ENCODE peak calls at places on chromosomes 2 and 18, in nine cellular contexts. F, X, K, V, O, C, W, D and U are unnamed samples.

GRCh38 chr18:49362431-49362830 is 98.0 kb downstream of the DYM start:
- DNase-seq in F (no peak), X (no peak), K (no peak), V (no peak), O (no peak), C (no peak), W (no peak), D (no peak), U (no peak)

GRCh38 chr2:213216461-213216860 is 65.0 kb upstream of the IKZF2 start:
- DNase-seq in F (no peak), X (no peak), K (no peak), V (no peak), O (no peak), C (no peak), W (no peak), D (no peak), U (no peak)

GRCh38 chr2:201260302-201260800 is at the start of gene CASP8:
- DNase-seq in F (peak; percentile 37), X (peak; percentile 50), K (no peak), V (peak; percentile 24), O (peak; percentile 66), C (no peak), W (peak; percentile 22), D (peak; percentile 62), U (no peak)

GRCh38 chr2:202035941-202036372 is 2.3 kb downstream of the FZD7 start:
- DNase-seq in F (no peak), X (no peak), K (no peak), V (no peak), O (no peak), C (no peak), W (peak; percentile 37), D (no peak), U (peak; percentile 77)

GRCh38 chr2:242069018-242069417 is 199.5 kb downstream of the RTP5 start:
- DNase-seq in F (no peak), X (no peak), K (no peak), V (no peak), O (no peak), C (no peak), W (no peak), D (no peak), U (no peak)

GRCh38 chr2:128773641-128774319 is 455.1 kb upstream of the HS6ST1 start:
- DNase-seq in F (no peak), X (no peak), K (no peak), V (no peak), O (no peak), C (no peak), W (no peak), D (no peak), U (peak; percentile 42)

GRCh38 chr18:48673456-48674197 is 134.8 kb downstream of the CTIF start:
- DNase-seq in F (no peak), X (no peak), K (no peak), V (no peak), O (no peak), C (no peak), W (peak; percentile 8), D (no peak), U (peak; percentile 40)

GRCh38 chr18:63366270-63366990 is 576 bp downstream of the KDSR start:
- DNase-seq in F (peak; percentile 52), X (peak; percentile 67), K (peak; percentile 76), V (peak; percentile 29), O (peak; percentile 55), C (peak; percentile 34), W (peak; percentile 52), D (peak; percentile 77), U (peak; percentile 80)

GRCh38 chr2:59413751-59414570 is 1139.5 kb downstream of the BCL11A start:
- DNase-seq in F (no peak), X (no peak), K (no peak), V (no peak), O (no peak), C (no peak), W (no peak), D (no peak), U (no peak)

GRCh38 chr2:84249140-84249539 is 209.9 kb downstream of the SUCLG1 start:
- DNase-seq in F (no peak), X (no peak), K (no peak), V (no peak), O (no peak), C (no peak), W (no peak), D (no peak), U (no peak)

GRCh38 chr2:34188464-34188863 is 589.4 kb upstream of the FAM98A start:
- DNase-seq in F (no peak), X (no peak), K (no peak), V (no peak), O (no peak), C (no peak), W (no peak), D (no peak), U (no peak)

GRCh38 chr2:239828192-239828972 is 196.8 kb downstream of the NDUFA10 start:
- DNase-seq in F (no peak), X (peak; percentile 13), K (peak; percentile 11), V (no peak), O (no peak), C (no peak), W (peak; percentile 8), D (no peak), U (peak; percentile 50)

GRCh38 chr2:198657520-198658121 is 800.1 kb downstream of the SATB2 start:
- DNase-seq in F (peak; percentile 36), X (no peak), K (peak; percentile 3), V (no peak), O (peak; percentile 6), C (no peak), W (no peak), D (peak; percentile 36), U (no peak)

GRCh38 chr18:51236225-51236624 is 38.7 kb upstream of the MEX3C start:
- DNase-seq in F (peak; percentile 76), X (no peak), K (no peak), V (no peak), O (peak; percentile 21), C (no peak), W (no peak), D (no peak), U (no peak)

DNA sequence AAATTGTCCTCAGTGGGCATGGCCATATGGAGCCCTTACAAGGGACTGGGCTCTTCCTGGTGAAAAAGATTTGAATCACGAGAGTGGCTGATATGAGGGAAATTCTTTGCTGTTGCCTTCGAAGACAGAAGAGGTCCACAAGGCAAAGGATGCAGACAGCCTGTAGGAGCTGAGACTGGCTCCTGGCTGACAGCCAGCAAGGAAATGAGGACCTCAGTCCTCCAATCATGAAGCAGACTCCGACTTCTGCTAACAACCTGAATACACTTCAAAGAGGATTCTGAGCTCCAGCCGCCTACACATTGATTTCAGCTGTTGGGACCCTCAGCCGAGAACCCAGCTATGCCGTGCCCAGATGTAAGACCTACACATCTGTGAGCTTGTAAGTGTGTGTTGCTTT is 3.0 kb upstream of the ST8SIA5 start:
- DNase-seq in F (no peak), X (no peak), K (no peak), V (no peak), O (no peak), C (no peak), W (no peak), D (no peak), U (no peak)
- H3K27ac ChIP-seq in F (no peak overlapping the region), X (no peak overlapping the region), K (no peak overlapping the region), V (no peak overlapping the region), O (no peak overlapping the region), C (no peak overlapping the region), W (no peak overlapping the region), D (no peak overlapping the region), U (no peak overlapping the region)

DNA sequence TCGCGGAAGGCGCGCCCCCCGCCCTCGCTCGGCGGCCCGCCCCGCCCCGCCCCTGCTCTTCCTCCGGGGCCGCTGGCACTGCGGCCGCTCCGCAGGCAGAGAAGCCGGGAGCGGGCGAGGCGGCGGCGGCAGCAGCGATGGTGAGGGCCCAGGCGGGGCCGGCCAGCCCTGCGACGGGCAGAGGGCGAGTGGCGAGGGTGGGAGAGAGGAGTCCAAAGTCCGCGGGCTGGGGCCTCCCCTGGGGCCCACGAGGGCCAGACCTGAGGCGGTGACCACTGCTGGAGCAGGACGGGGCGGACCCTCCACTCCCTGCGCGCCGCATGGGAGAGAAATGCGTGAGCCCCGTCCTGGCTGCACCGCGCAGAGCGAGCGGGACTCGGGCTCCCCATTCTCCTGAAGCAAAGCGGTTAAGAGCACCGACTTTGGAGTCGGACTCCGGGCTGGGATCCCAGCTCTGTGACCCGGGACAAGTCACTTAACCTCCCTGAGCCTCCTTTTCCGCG is at the start of gene VAMP5:
- DNase-seq in F (no peak), X (peak; percentile 53), K (peak; percentile 85), V (no peak), O (no peak), C (no peak), W (no peak), D (peak; percentile 51), U (peak; percentile 75)
- TF ChIP-seq EP300 in F (no peak), X (no peak), K (no peak), V (no peak), O (no peak), C (no peak), W (no peak), D (no peak), U (no peak)

GRCh38 chr2:172021074-172021931 is 21.6 kb downstream of the METAP1D start:
- DNase-seq in F (peak; percentile 30), X (no peak), K (no peak), V (no peak), O (peak; percentile 81), C (no peak), W (no peak), D (no peak), U (no peak)
- H3K27ac ChIP-seq in F (peak overlapping the region; percentile 3), X (no peak overlapping the region), K (no peak overlapping the region), V (no peak overlapping the region), O (peak overlapping the region; percentile 53), C (no peak overlapping the region), W (no peak overlapping the region), D (no peak overlapping the region), U (no peak overlapping the region)

GRCh38 chr2:37110306-37111212 is 26.2 kb downstream of the GPATCH11 start:
- DNase-seq in F (no peak), X (no peak), K (no peak), V (no peak), O (no peak), C (no peak), W (no peak), D (no peak), U (no peak)

GRCh38 chr2:37117566-37117965 is 33.2 kb downstream of the GPATCH11 start:
- DNase-seq in F (no peak), X (no peak), K (no peak), V (no peak), O (no peak), C (no peak), W (no peak), D (no peak), U (no peak)

GRCh38 chr2:37109523-37109922 is 25.2 kb downstream of the GPATCH11 start:
- DNase-seq in F (no peak), X (no peak), K (no peak), V (no peak), O (no peak), C (no peak), W (no peak), D (no peak), U (no peak)

DNA sequence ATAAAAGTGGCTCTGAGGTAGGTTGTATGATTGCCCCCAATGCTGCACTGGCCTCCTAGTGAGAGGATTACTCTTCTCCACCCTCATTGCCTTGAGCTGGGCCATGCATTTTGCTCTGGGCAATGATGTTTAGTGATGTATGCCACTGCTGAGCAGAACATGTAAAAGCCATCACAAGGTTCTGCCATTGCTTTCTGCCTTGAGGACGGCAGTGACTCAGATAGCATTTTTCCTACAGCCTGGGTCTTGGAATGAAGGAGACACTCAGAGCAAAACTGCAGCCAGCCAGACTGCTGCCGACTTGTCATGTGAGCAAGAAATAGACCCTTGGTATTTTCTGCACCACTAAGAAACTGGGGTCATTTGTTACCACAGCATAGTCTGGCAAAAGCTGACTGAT is 27.7 kb downstream of the GPATCH11 start:
- DNase-seq in F (no peak), X (no peak), K (no peak), V (no peak), O (no peak), C (no peak), W (no peak), D (no peak), U (no peak)
- TF ChIP-seq EP300 in F (no peak), X (no peak), K (no peak), V (no peak), O (no peak), C (no peak), W (no peak), D (no peak), U (no peak)